ENCODE peak calls at places on chromosomes 5 and 9, in five cellular contexts. F is COLO829; I is stimulated activated CD8-positive, alpha-beta memory T cell treated with anti-CD3 and anti-CD28 coated beads, Interleukin-15, amount 100 ng/mL, for 1 hour; A is substantia nigra; X is AG20443. S is an unnamed sample.

GRCh38 chr9:19026375-19026774 is 6.6 kb downstream of the SAXO1 start:
- DNase-seq in F (no peak), X (no peak), I (no peak), A (no peak), S (no peak)

GRCh38 chr5:75639912-75640311 is 28.7 kb downstream of the ANKDD1B start:
- DNase-seq in X (no peak), F (no peak), I (no peak), A (no peak), S (no peak)

GRCh38 chr5:10307206-10308148 is at the start of gene CMBL:
- DNase-seq in X (peak; percentile 80), A (no peak), I (no peak), F (peak; percentile 13), S (peak; percentile 39)

GRCh38 chr5:93964421-93964820 is 223.0 kb upstream of the POU5F2 start:
- DNase-seq in I (no peak), F (no peak), X (no peak), A (no peak), S (no peak)

GRCh38 chr9:114281421-114282103 is 41.3 kb upstream of the ORM1 start:
- DNase-seq in F (no peak), X (peak; percentile 63), A (no peak), I (no peak), S (no peak)

GRCh38 chr9:116074658-116075057 is 78.9 kb upstream of the PAPPA start:
- DNase-seq in X (peak; percentile 17), I (no peak), A (no peak), F (no peak), S (no peak)

GRCh38 chr9:73780916-73781315 is 629.3 kb downstream of the ANXA1 start:
- DNase-seq in I (no peak), F (peak; percentile 50), X (peak; percentile 11), A (no peak), S (no peak)

GRCh38 chr5:103120607-103121200 is 603 bp downstream of the PPIP5K2 start:
- DNase-seq in I (no peak), A (no peak), X (peak; percentile 19), F (no peak), S (no peak)

GRCh38 chr9:127194881-127195713 is 69.5 kb upstream of the GARNL3 start:
- DNase-seq in F (no peak), X (peak; percentile 61), A (no peak), I (no peak), S (no peak)

GRCh38 chr5:72151169-72151568 is 43.9 kb downstream of the MAP1B start:
- DNase-seq in I (no peak), X (no peak), A (no peak), F (no peak), S (no peak)

GRCh38 chr5:54390015-54390414 is 65.5 kb upstream of the HSPB3 start:
- DNase-seq in A (no peak), F (peak; percentile 84), X (peak; percentile 34), I (no peak), S (no peak)

GRCh38 chr9:74876611-74877010 is 11.1 kb downstream of the TRPM6 start:
- DNase-seq in F (peak; percentile 17), X (no peak), A (no peak), I (no peak), S (no peak)

S was measured in neural crest cell.